ENCODE peak calls at places on chromosomes 4 and X, in ten cellular contexts. B is lower leg skin, Q is uterus, J is esophagus muscularis mucosa, O is A549, Z is tibial nerve, T is Peyer's patch, W is sigmoid colon, D is gastrocnemius medialis, X is transverse colon. K is an unnamed sample.

GRCh38 chr4:186563761-186564160 is 8.4 kb upstream of the MTNR1A start:
- DNase-seq in B (no peak), Q (no peak), J (no peak), O (no peak), Z (no peak), T (no peak), W (no peak), D (no peak), X (no peak), K (no peak)

GRCh38 chrX:123504630-123505270 is 228.1 kb downstream of the THOC2 start:
- DNase-seq in B (no peak), Q (no peak), J (no peak), O (no peak), Z (no peak), T (no peak), W (no peak), D (no peak), X (no peak), K (no peak)

GRCh38 chrX:48688531-48689142 is 5.0 kb downstream of the WAS start:
- DNase-seq in B (no peak), Q (no peak), J (no peak), O (no peak), Z (no peak), T (no peak), W (no peak), D (no peak), X (no peak), K (no peak)

GRCh38 chr4:123600426-123600825 is 203.8 kb downstream of the SPRY1 start:
- DNase-seq in B (no peak), Q (no peak), J (no peak), O (no peak), Z (no peak), T (no peak), W (no peak), D (no peak), X (no peak), K (no peak)

GRCh38 chrX:39652336-39652735 is 445.4 kb downstream of the BCOR start:
- DNase-seq in B (no peak), Q (no peak), J (no peak), O (peak), Z (peak), T (peak), W (no peak), D (no peak), X (no peak), K (no peak)

GRCh38 chr4:55553442-55553841 is 6.7 kb upstream of the CLOCK start:
- DNase-seq in B (no peak), Q (peak), J (no peak), O (no peak), Z (peak), T (peak), W (peak), D (peak), X (peak), K (no peak)

GRCh38 chr4:112253382-112254000 is 21.9 kb downstream of the AP1AR start:
- DNase-seq in B (no peak), Q (no peak), J (no peak), O (no peak), Z (no peak), T (no peak), W (no peak), D (no peak), X (no peak), K (no peak)

GRCh38 chr4:152220201-152220666 is 315.7 kb downstream of the FBXW7 start:
- DNase-seq in B (no peak), Q (no peak), J (peak), O (no peak), Z (no peak), T (no peak), W (no peak), D (no peak), X (no peak), K (no peak)

GRCh38 chr4:134747108-134747805 is 545.7 kb upstream of the PABPC4L start:
- DNase-seq in B (no peak), Q (no peak), J (no peak), O (no peak), Z (no peak), T (no peak), W (no peak), D (no peak), X (no peak), K (no peak)

GRCh38 chr4:15670576-15670975 is 11.1 kb upstream of the FAM200B start:
- DNase-seq in B (no peak), Q (no peak), J (no peak), O (no peak), Z (no peak), T (no peak), W (no peak), D (no peak), X (no peak), K (no peak)

GRCh38 chr4:27638163-27638915 is 777.7 kb downstream of the STIM2 start:
- DNase-seq in B (no peak), Q (no peak), J (no peak), O (no peak), Z (no peak), T (no peak), W (no peak), D (no peak), X (no peak), K (no peak)

GRCh38 chr4:185841451-185841850 is 29.5 kb upstream of the SORBS2 start:
- DNase-seq in B (no peak), Q (no peak), J (no peak), O (no peak), Z (no peak), T (no peak), W (no peak), D (no peak), X (no peak), K (no peak)

GRCh38 chr4:104860227-104861123 is 286.2 kb upstream of the TET2 start:
- DNase-seq in B (peak), Q (peak), J (no peak), O (peak), Z (peak), T (peak), W (peak), D (peak), X (peak), K (no peak)

GRCh38 chr4:159766241-159766640 is 663.4 kb downstream of the RAPGEF2 start:
- DNase-seq in B (no peak), Q (no peak), J (no peak), O (no peak), Z (no peak), T (no peak), W (no peak), D (no peak), X (no peak), K (no peak)

GRCh38 chrX:13855689-13856425 is 39.0 kb upstream of the GPM6B start:
- DNase-seq in B (no peak), Q (no peak), J (no peak), O (no peak), Z (no peak), T (no peak), W (no peak), D (no peak), X (no peak), K (no peak)

GRCh38 chrX:33908074-33908473 is 224.0 kb downstream of the FAM47A start:
- DNase-seq in B (no peak), Q (no peak), J (no peak), O (no peak), Z (no peak), T (no peak), W (no peak), D (no peak), X (no peak), K (no peak)

GRCh38 chr4:65242156-65242846 is 428.0 kb downstream of the EPHA5 start:
- DNase-seq in B (no peak), Q (no peak), J (no peak), O (no peak), Z (no peak), T (no peak), W (no peak), D (no peak), X (no peak), K (no peak)

GRCh38 chr4:2788532-2789103 is 4.3 kb upstream of the SH3BP2 start:
- DNase-seq in B (no peak), Q (no peak), J (no peak), O (no peak), Z (no peak), T (peak), W (peak), D (peak), X (no peak), K (no peak)

GRCh38 chrX:55057691-55058249 is 17.1 kb upstream of the PAGE2B start:
- DNase-seq in B (peak), Q (no peak), J (no peak), O (peak), Z (peak), T (peak), W (no peak), D (no peak), X (no peak), K (no peak)

GRCh38 chr4:159446266-159446976 is 343.5 kb downstream of the RAPGEF2 start:
- DNase-seq in B (peak), Q (no peak), J (no peak), O (peak), Z (peak), T (peak), W (no peak), D (peak), X (peak), K (no peak)

GRCh38 chrX:29851971-29852605 is 363.3 kb upstream of the MAGEB2 start:
- DNase-seq in B (no peak), Q (no peak), J (no peak), O (no peak), Z (no peak), T (no peak), W (no peak), D (no peak), X (no peak), K (no peak)

GRCh38 chr4:85787133-85787532 is 312.2 kb downstream of the ARHGAP24 start:
- DNase-seq in B (no peak), Q (no peak), J (no peak), O (no peak), Z (no peak), T (no peak), W (no peak), D (no peak), X (no peak), K (no peak)

GRCh38 chrX:150680974-150681373 is 12.2 kb upstream of the MTMR1 start:
- DNase-seq in B (no peak), Q (no peak), J (no peak), O (no peak), Z (no peak), T (no peak), W (no peak), D (no peak), X (no peak), K (no peak)

GRCh38 chr4:153755186-153755585 is 4.6 kb downstream of the RNF175 start:
- DNase-seq in B (no peak), Q (no peak), J (no peak), O (no peak), Z (no peak), T (no peak), W (no peak), D (no peak), X (no peak), K (no peak)

GRCh38 chr4:25163216-25163615 is 3.0 kb upstream of the SEPSECS start:
- DNase-seq in B (no peak), Q (no peak), J (no peak), O (no peak), Z (no peak), T (no peak), W (no peak), D (no peak), X (no peak), K (no peak)

GRCh38 chr4:85228264-85228663 is 246.7 kb upstream of the ARHGAP24 start:
- DNase-seq in B (no peak), Q (no peak), J (no peak), O (no peak), Z (no peak), T (no peak), W (no peak), D (no peak), X (no peak), K (no peak)

GRCh38 chrX:28135378-28136047 is 154.3 kb upstream of the DCAF8L1 start:
- DNase-seq in B (no peak), Q (no peak), J (no peak), O (no peak), Z (no peak), T (no peak), W (no peak), D (no peak), X (no peak), K (no peak)

GRCh38 chr4:86302242-86302641 is 57.6 kb downstream of the MAPK10 start:
- DNase-seq in B (no peak), Q (peak), J (no peak), O (no peak), Z (no peak), T (peak), W (peak), D (no peak), X (peak), K (peak)

GRCh38 chr4:74501579-74501978 is 56.6 kb downstream of the AREG start:
- DNase-seq in B (no peak), Q (no peak), J (no peak), O (no peak), Z (no peak), T (no peak), W (no peak), D (no peak), X (no peak), K (no peak)

GRCh38 chrX:134760671-134761070 is 102.4 kb upstream of the PLAC1 start:
- DNase-seq in B (no peak), Q (no peak), J (no peak), O (no peak), Z (no peak), T (no peak), W (no peak), D (no peak), X (no peak), K (no peak)

GRCh38 chr4:74534121-74534520 is 89.2 kb downstream of the AREG start:
- DNase-seq in B (no peak), Q (no peak), J (no peak), O (no peak), Z (no peak), T (no peak), W (no peak), D (no peak), X (no peak), K (no peak)

GRCh38 chrX:21926527-21927278 is 13.8 kb upstream of the SMS start:
- DNase-seq in B (no peak), Q (no peak), J (no peak), O (peak), Z (no peak), T (no peak), W (no peak), D (no peak), X (no peak), K (no peak)

GRCh38 chr4:98319021-98319420 is 57.8 kb downstream of the RAP1GDS1 start:
- DNase-seq in B (no peak), Q (no peak), J (no peak), O (no peak), Z (no peak), T (no peak), W (no peak), D (no peak), X (no peak), K (no peak)

GRCh38 chr4:140266958-140267568 is 106.4 kb upstream of the SCOC start:
- DNase-seq in B (no peak), Q (no peak), J (no peak), O (no peak), Z (no peak), T (no peak), W (no peak), D (no peak), X (no peak), K (no peak)

GRCh38 chr4:7546809-7547367 is 112.2 kb upstream of the PSAPL1 start:
- DNase-seq in B (no peak), Q (no peak), J (no peak), O (no peak), Z (no peak), T (no peak), W (no peak), D (no peak), X (no peak), K (no peak)

DNA sequence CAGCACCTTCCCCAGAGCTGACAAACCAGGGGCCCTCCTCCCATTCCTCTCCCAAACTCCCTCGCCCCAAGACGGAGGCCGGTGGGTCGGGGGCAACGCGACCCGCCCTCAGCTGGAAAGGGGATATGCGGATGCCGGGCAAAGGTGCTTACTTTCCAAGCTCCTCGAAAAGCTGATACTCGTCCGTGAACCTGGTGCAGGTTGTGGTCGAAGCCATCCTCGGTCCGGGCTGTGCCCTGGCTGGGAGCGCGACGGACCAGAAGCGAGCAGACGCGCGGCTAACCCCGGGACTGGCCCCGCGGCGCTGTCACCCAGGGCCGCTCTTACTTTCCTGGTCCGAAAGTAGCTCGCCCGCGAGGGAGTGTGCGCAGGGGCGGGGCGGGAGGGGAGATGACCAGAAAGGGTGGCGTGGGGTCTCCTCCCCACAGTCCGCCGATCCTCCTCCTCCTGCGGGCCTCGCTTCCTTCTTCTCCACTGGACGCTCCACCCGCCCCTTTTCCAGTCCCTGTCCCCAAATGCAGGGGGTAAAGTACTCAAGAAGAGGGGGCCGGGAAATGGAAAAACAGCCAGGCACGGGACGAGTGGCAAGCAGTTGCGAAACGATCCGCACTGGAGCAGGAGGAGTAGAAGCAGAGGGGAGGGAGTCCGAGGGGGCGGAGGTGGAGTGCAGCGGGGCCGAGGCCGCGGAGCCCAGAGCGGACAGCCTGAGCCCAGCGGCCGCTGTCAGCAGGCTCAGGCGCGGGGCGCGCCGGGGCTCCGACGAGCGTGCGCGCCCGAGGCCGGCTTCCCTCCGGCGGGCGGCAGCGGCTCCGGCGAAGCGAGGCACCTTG is 471 bp downstream of the CAMK2D start:
- DNase-seq in B (peak), Q (peak), J (peak), O (peak), Z (peak), T (peak), W (peak), D (peak), X (peak), K (peak)
- TF ChIP-seq POLR2A in B (no peak), Q (no peak), J (peak), O (no peak), Z (no peak), T (peak), W (no peak), D (no peak), X (peak), K (peak)

GRCh38 chr4:184309241-184310170 is 91.8 kb upstream of the ENPP6 start:
- DNase-seq in B (no peak), Q (no peak), J (peak), O (no peak), Z (no peak), T (no peak), W (no peak), D (no peak), X (no peak), K (no peak)

GRCh38 chr4:184312126-184312525 is 94.5 kb upstream of the ENPP6 start:
- DNase-seq in B (no peak), Q (no peak), J (peak), O (no peak), Z (peak), T (no peak), W (no peak), D (no peak), X (no peak), K (no peak)

GRCh38 chr4:184313058-184313709 is 95.5 kb upstream of the ENPP6 start:
- DNase-seq in B (no peak), Q (no peak), J (peak), O (no peak), Z (peak), T (no peak), W (no peak), D (no peak), X (no peak), K (no peak)

GRCh38 chr4:184310881-184311709 is 93.4 kb upstream of the ENPP6 start:
- DNase-seq in B (no peak), Q (no peak), J (peak), O (no peak), Z (peak), T (peak), W (no peak), D (no peak), X (peak), K (no peak)

GRCh38 chr4:184310171-184310567 is 92.5 kb upstream of the ENPP6 start:
- DNase-seq in B (no peak), Q (no peak), J (peak), O (no peak), Z (no peak), T (peak), W (no peak), D (peak), X (peak), K (no peak)
- TF ChIP-seq POLR2A in B (no peak), Q (no peak), J (no peak), O (no peak), Z (no peak), T (no peak), W (no peak), D (no peak), X (no peak), K (no peak)

GRCh38 chrX:23787745-23788118 is 4.8 kb downstream of the SAT1 start:
- DNase-seq in B (no peak), Q (no peak), J (no peak), O (no peak), Z (no peak), T (no peak), W (no peak), D (no peak), X (no peak), K (no peak)

GRCh38 chrX:23785564-23785963 is 2.6 kb downstream of the SAT1 start:
- DNase-seq in B (no peak), Q (no peak), J (no peak), O (no peak), Z (no peak), T (no peak), W (no peak), D (no peak), X (no peak), K (no peak)

GRCh38 chrX:23788521-23788920 is 5.5 kb downstream of the SAT1 start:
- DNase-seq in B (no peak), Q (no peak), J (no peak), O (no peak), Z (no peak), T (no peak), W (no peak), D (no peak), X (no peak), K (no peak)

GRCh38 chrX:23784487-23785301 is 1.7 kb downstream of the SAT1 start:
- DNase-seq in B (no peak), Q (no peak), J (no peak), O (no peak), Z (no peak), T (no peak), W (no peak), D (no peak), X (no peak), K (no peak)

GRCh38 chrX:23786268-23786815 is 3.4 kb downstream of the SAT1 start:
- DNase-seq in B (no peak), Q (no peak), J (no peak), O (no peak), Z (no peak), T (no peak), W (no peak), D (no peak), X (no peak), K (no peak)
- TF ChIP-seq POLR2A in B (no peak), Q (no peak), J (no peak), O (no peak), Z (no peak), T (no peak), W (no peak), D (no peak), X (no peak), K (no peak)

GRCh38 chr4:73404457-73404856 is 370 bp downstream of the ALB start:
- DNase-seq in B (no peak), Q (no peak), J (no peak), O (no peak), Z (no peak), T (no peak), W (no peak), D (no peak), X (no peak), K (no peak)

GRCh38 chr4:73401412-73401811 is 2.7 kb upstream of the ALB start:
- DNase-seq in B (no peak), Q (no peak), J (no peak), O (no peak), Z (no peak), T (no peak), W (no peak), D (no peak), X (no peak), K (no peak)

GRCh38 chr4:73405138-73405537 is 1.1 kb downstream of the ALB start:
- DNase-seq in B (no peak), Q (no peak), J (no peak), O (no peak), Z (no peak), T (no peak), W (no peak), D (no peak), X (no peak), K (no peak)

GRCh38 chr4:73406548-73406875 is 2.4 kb downstream of the ALB start:
- DNase-seq in B (no peak), Q (no peak), J (no peak), O (no peak), Z (no peak), T (no peak), W (no peak), D (no peak), X (no peak), K (no peak)

DNA sequence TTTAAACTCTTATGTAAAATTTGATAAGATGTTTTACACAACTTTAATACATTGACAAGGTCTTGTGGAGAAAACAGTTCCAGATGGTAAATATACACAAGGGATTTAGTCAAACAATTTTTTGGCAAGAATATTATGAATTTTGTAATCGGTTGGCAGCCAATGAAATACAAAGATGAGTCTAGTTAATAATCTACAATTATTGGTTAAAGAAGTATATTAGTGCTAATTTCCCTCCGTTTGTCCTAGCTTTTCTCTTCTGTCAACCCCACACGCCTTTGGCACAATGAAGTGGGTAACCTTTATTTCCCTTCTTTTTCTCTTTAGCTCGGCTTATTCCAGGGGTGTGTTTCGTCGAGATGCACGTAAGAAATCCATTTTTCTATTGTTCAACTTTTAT is at the start of gene ALB:
- DNase-seq in B (no peak), Q (no peak), J (no peak), O (no peak), Z (no peak), T (no peak), W (no peak), D (no peak), X (no peak), K (no peak)
- TF ChIP-seq POLR2A in B (no peak), Q (no peak), J (no peak), O (no peak), Z (no peak), T (no peak), W (no peak), D (no peak), X (no peak), K (no peak)

GRCh38 chr4:31334086-31334910 is 614.1 kb downstream of the PCDH7 start:
- DNase-seq in B (no peak), Q (no peak), J (no peak), O (no peak), Z (no peak), T (no peak), W (no peak), D (no peak), X (no peak), K (no peak)
- TF ChIP-seq POLR2A in B (no peak), Q (no peak), J (no peak), O (no peak), Z (no peak), T (no peak), W (no peak), D (no peak), X (no peak), K (no peak)

K was measured in breast epithelium.